ENCODE peak calls at places on chromosomes 1 and 21, in seven cellular contexts. D, O, K, V, G, E and L are unnamed samples.

GRCh38 chr1:234963180-234963903 is 165.3 kb downstream of the TOMM20 start:
- DNase-seq in D (peak), O (peak), K (peak), V (peak), G (peak), E (peak), L (peak)

GRCh38 chr1:61539720-61540462 is 185.1 kb downstream of the TM2D1 start:
- DNase-seq in D (peak), O (peak), K (no peak), V (no peak), G (no peak), E (peak), L (no peak)

GRCh38 chr1:40783001-40783905 is at the start of gene KCNQ4:
- DNase-seq in D (no peak), O (peak), K (peak), V (peak), G (peak), E (no peak), L (no peak)

GRCh38 chr1:105793541-105794146 is 1262.8 kb upstream of the PRMT6 start:
- DNase-seq in D (peak), O (no peak), K (peak), V (no peak), G (no peak), E (peak), L (no peak)

GRCh38 chr21:29520146-29520545 is 221.4 kb downstream of the BACH1 start:
- DNase-seq in D (no peak), O (no peak), K (no peak), V (no peak), G (no peak), E (peak), L (no peak)

GRCh38 chr1:53681647-53682368 is 57.2 kb downstream of the GLIS1 start:
- DNase-seq in D (no peak), O (peak), K (peak), V (peak), G (no peak), E (peak), L (no peak)

GRCh38 chr1:226634156-226634588 is 85.6 kb downstream of the STUM start:
- DNase-seq in D (peak), O (peak), K (peak), V (peak), G (peak), E (peak), L (no peak)

GRCh38 chr1:205782627-205783470 is 7.6 kb upstream of the RAB29 start:
- DNase-seq in D (peak), O (no peak), K (no peak), V (no peak), G (no peak), E (no peak), L (no peak)

GRCh38 chr1:85681087-85681486 is 27.1 kb downstream of the ZNHIT6 start:
- DNase-seq in D (peak), O (no peak), K (no peak), V (no peak), G (no peak), E (peak), L (no peak)

GRCh38 chr1:109523706-109524105 is 14.2 kb upstream of the AMIGO1 start:
- DNase-seq in D (peak), O (no peak), K (no peak), V (no peak), G (no peak), E (no peak), L (no peak)

GRCh38 chr1:112544011-112544688 is 35.4 kb downstream of the WNT2B start:
- DNase-seq in D (peak), O (no peak), K (no peak), V (no peak), G (no peak), E (peak), L (no peak)

GRCh38 chr1:26053718-26054572 is 8.0 kb upstream of the SLC30A2 start:
- DNase-seq in D (no peak), O (no peak), K (no peak), V (no peak), G (no peak), E (no peak), L (no peak)

GRCh38 chr21:17051054-17051453 is 461.8 kb upstream of the CXADR start:
- DNase-seq in D (peak), O (no peak), K (no peak), V (no peak), G (no peak), E (no peak), L (no peak)

GRCh38 chr1:169466259-169467230 is 19.2 kb downstream of the SLC19A2 start:
- DNase-seq in D (peak), O (no peak), K (no peak), V (no peak), G (no peak), E (peak), L (no peak)

GRCh38 chr1:234726359-234726836 is 116.4 kb upstream of the IRF2BP2 start:
- DNase-seq in D (no peak), O (no peak), K (peak), V (peak), G (no peak), E (no peak), L (no peak)

GRCh38 chr1:42055061-42055460 is 98.1 kb upstream of the GUCA2B start:
- DNase-seq in D (no peak), O (no peak), K (no peak), V (no peak), G (no peak), E (no peak), L (no peak)

DNA sequence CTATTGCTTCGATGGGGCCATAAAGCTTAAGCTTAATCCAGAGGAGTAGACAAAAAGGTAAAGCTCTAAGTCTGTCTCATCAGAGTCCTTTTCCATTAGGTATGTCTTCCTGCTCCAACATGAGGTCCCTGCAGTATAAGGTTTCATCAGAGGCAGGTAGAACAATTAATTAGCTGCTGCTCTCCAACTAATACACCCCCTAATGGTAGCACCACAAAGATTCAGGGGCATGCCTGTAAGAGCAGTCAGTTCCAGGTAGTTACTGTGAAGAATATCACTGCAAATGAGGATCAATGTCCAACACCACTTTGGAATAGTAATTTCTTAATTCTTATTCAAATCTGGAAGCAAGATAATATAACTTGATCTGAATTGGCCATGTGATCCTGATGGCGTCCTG is 160.3 kb upstream of the ESRRG start:
- DNase-seq in D (no peak), O (no peak), K (no peak), V (no peak), G (no peak), E (no peak), L (no peak)
- TF ChIP-seq CTCF in D (no peak), O (no peak), K (no peak), V (no peak), G (no peak), E (no peak), L (no peak)

GRCh38 chr1:151831605-151832004 is at the start of gene RORC:
- DNase-seq in D (no peak), O (peak), K (peak), V (peak), G (peak), E (no peak), L (no peak)
- H3K4me3 ChIP-seq in D (no peak), O (peak), K (no peak), V (peak), G (peak), E (no peak), L (peak)

GRCh38 chr1:216310776-216311175 is 112.5 kb downstream of the USH2A start:
- DNase-seq in D (peak), O (no peak), K (peak), V (no peak), G (no peak), E (peak), L (no peak)

GRCh38 chr1:216303690-216304089 is 119.6 kb downstream of the USH2A start:
- DNase-seq in D (no peak), O (no peak), K (no peak), V (no peak), G (no peak), E (no peak), L (no peak)

DNA sequence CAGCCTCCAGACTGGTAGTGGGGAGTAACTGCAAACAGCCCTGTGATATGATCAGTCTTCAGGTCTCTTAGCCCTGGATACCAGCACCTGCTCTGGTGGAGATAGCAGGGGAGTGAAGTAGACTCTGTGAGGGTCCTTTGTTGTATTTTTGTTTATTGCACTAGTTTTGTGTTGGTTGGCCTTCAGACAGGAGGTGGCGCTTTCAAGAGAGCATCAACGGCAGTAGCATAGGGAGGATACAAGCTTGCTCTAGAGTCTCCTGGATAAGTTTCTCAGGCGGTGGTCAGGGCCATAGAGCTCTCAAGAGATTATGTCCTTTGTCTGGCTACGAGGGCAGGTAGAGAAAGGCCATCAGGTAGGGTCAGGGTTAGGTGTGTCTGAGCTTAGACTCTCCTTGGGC is 116.4 kb downstream of the USH2A start:
- DNase-seq in D (no peak), O (no peak), K (no peak), V (no peak), G (no peak), E (no peak), L (no peak)
- TF ChIP-seq CTCF in D (no peak), O (no peak), K (no peak), V (no peak), G (no peak), E (no peak), L (no peak)

GRCh38 chr1:178360421-178360820 is 136.3 kb downstream of the CLEC20A start:
- DNase-seq in D (no peak), O (no peak), K (no peak), V (no peak), G (no peak), E (no peak), L (no peak)
- H3K4me3 ChIP-seq in D (no peak), O (no peak), K (no peak), V (no peak), G (no peak), E (no peak), L (no peak)